ENCODE peak calls at places on chromosomes 7 and 10, in four cellular contexts. D, T, Q and W are unnamed samples.

GRCh38 chr7:77833136-77833535 is 34.6 kb downstream of the PHTF2 start:
- DNase-seq in Q (no peak), D (no peak), T (no peak), W (no peak)

GRCh38 chr7:117019287-117019686 is 66.0 kb downstream of the ST7 start:
- DNase-seq in D (no peak), Q (no peak), T (no peak), W (no peak)

GRCh38 chr10:12985347-12985746 is 16.2 kb downstream of the CCDC3 start:
- DNase-seq in T (no peak), Q (no peak), D (no peak), W (no peak)

GRCh38 chr10:115355162-115355760 is 262.1 kb downstream of the ATRNL1 start:
- DNase-seq in D (peak), Q (peak), T (peak), W (peak)

GRCh38 chr7:31540786-31541185 is 26.9 kb downstream of the ITPRID1 start:
- DNase-seq in T (no peak), Q (no peak), D (no peak), W (no peak)

GRCh38 chr7:52781250-52781649 is 254.2 kb upstream of the POM121L12 start:
- DNase-seq in Q (no peak), T (no peak), D (no peak), W (no peak)

GRCh38 chr7:149494738-149495368 is 2.8 kb downstream of the ZNF746 start:
- DNase-seq in D (peak), Q (no peak), T (no peak), W (no peak)

GRCh38 chr7:16007911-16008310 is 321.4 kb upstream of the MEOX2 start:
- DNase-seq in D (no peak), T (no peak), Q (no peak), W (no peak)

GRCh38 chr7:99623091-99623693 is 6.4 kb downstream of the ZSCAN25 start:
- DNase-seq in Q (no peak), T (no peak), D (no peak), W (no peak)

GRCh38 chr7:28418311-28418710 is 6.0 kb downstream of the CREB5 start:
- DNase-seq in D (no peak), T (no peak), Q (no peak), W (no peak)

GRCh38 chr7:15947749-15948148 is 261.3 kb upstream of the MEOX2 start:
- DNase-seq in T (no peak), D (no peak), Q (no peak), W (no peak)

GRCh38 chr10:71300555-71301370 is 18.3 kb upstream of the SLC29A3 start:
- DNase-seq in Q (no peak), T (no peak), D (no peak), W (no peak)

GRCh38 chr7:75639071-75639892 is 99.5 kb downstream of the HIP1 start:
- DNase-seq in Q (peak), D (peak), T (no peak), W (peak)

GRCh38 chr7:69374036-69374420 is 224.2 kb upstream of the AUTS2 start:
- DNase-seq in D (no peak), Q (no peak), T (no peak), W (no peak)

GRCh38 chr7:127066974-127067373 is 185.8 kb downstream of the GRM8 start:
- DNase-seq in T (no peak), D (no peak), Q (no peak), W (no peak)

GRCh38 chr7:13577566-13578145 is 411.8 kb downstream of the ETV1 start:
- DNase-seq in Q (no peak), T (no peak), D (no peak), W (no peak)

GRCh38 chr10:132882481-132882951 is 59.9 kb downstream of the CFAP46 start:
- DNase-seq in T (no peak), D (no peak), Q (no peak), W (no peak)

GRCh38 chr7:19114591-19114855 is 2.9 kb downstream of the TWIST1 start:
- DNase-seq in D (no peak), Q (no peak), T (no peak), W (no peak)

GRCh38 chr10:1552415-1552814 is 184.9 kb downstream of the ADARB2 start:
- DNase-seq in T (no peak), Q (no peak), D (no peak), W (no peak)

GRCh38 chr10:50373821-50374501 is 122.6 kb upstream of the ASAH2 start:
- DNase-seq in D (no peak), Q (no peak), T (no peak), W (no peak)

GRCh38 chr7:114086491-114086905 is 167.7 kb upstream of the PPP1R3A start:
- DNase-seq in D (no peak), T (no peak), Q (no peak), W (peak)

GRCh38 chr7:140249036-140249806 is 72.4 kb upstream of the KDM7A start:
- DNase-seq in D (no peak), Q (no peak), T (no peak), W (no peak)

GRCh38 chr7:73668103-73668937 is 689 bp downstream of the VPS37D start:
- DNase-seq in Q (peak), D (no peak), T (no peak), W (no peak)

GRCh38 chr7:140525741-140526140 is 46.4 kb upstream of the MKRN1 start:
- DNase-seq in T (no peak), Q (no peak), D (peak), W (peak)

GRCh38 chr10:132912685-132913558 is 29.4 kb downstream of the CFAP46 start:
- DNase-seq in T (no peak), D (no peak), Q (no peak), W (no peak)

GRCh38 chr10:930415-931325 is 835 bp downstream of the LARP4B start:
- DNase-seq in D (peak), Q (peak), T (no peak), W (peak)

GRCh38 chr7:4683043-4683883 is 1.2 kb downstream of the FOXK1 start:
- DNase-seq in D (peak), T (no peak), Q (peak), W (no peak)

GRCh38 chr10:109963439-109963838 is 40.1 kb upstream of the XPNPEP1 start:
- DNase-seq in Q (peak), T (no peak), D (no peak), W (no peak)

GRCh38 chr10:126905776-126906703 is 812 bp downstream of the DOCK1 start:
- DNase-seq in T (no peak), Q (peak), D (no peak), W (peak)

GRCh38 chr7:28473567-28474266 is 61.4 kb downstream of the CREB5 start:
- DNase-seq in Q (no peak), D (no peak), T (no peak), W (no peak)

GRCh38 chr10:62738916-62739315 is 65.6 kb upstream of the ADO start:
- DNase-seq in D (no peak), T (no peak), Q (no peak), W (no peak)

GRCh38 chr10:123139521-123140163 is 3.9 kb downstream of the HMX3 start:
- DNase-seq in D (peak), T (no peak), Q (no peak), W (no peak)

DNA sequence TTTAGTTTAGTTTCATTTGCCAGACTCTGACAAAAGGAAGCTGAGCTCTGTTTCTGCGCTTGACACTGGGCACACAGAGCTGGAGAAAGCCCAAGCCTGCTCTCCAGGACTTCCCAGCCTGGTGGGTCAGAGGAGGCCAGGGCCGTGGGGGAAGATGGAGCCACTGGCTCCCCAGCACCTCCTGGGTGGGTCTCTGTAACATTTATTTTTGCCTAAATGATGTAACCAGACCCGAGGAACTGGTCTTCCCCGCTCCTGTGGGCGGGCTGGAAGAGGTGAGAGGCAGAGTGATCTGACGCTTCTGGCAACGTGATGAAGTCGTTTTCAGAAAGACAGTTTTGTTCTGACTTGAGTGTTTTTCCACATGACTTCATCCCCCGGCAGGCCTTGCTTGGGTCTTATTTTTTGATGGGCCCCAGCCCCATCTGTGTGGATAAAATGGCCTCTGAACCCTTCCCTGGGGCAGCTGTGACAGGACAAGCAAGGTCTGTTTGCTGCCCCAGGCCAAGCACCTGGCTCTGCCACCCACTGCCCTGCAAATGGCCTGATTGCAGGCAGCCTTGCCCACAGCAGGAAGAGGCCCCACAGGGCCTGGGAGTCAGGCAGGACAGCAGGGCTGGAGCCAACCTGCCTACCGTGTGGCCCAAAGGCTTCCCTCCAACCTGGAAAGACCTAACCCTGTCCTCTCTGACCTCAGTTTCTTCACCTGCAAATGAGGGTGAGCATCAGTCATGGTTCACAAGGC is 304.9 kb upstream of the ZMIZ1 start:
- DNase-seq in Q (no peak), D (no peak), T (no peak), W (no peak)
- TF ChIP-seq FOXM1 in Q (no peak), D (no peak), T (no peak), W (no peak)

DNA sequence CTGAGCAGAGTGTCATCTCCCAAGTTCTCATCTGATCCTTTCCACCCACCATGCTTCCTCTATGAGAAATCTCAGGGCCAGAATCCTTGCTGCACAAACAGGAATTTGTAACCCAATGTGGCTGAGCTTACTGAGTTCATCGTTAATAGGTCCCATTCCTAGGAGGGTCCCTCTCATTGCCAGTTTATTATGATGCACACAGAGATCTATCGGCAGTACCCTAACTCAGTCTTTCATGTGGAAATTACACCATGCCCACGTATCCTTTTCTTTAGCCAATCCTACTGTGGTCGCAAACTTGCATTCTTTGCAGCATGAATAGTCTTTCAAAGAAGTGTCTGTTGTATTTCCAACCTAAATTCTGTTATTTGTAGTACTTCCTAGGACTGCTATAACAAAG is 12.1 kb downstream of the TMEM236 start:
- DNase-seq in T (no peak), D (no peak), Q (no peak), W (no peak)
- TF ChIP-seq FOXM1 in T (no peak), D (no peak), Q (no peak), W (no peak)

GRCh38 chr10:74347522-74347921 is 196.5 kb downstream of the ADK start:
- DNase-seq in T (no peak), D (no peak), Q (no peak), W (no peak)
- TF ChIP-seq FOXM1 in T (no peak), D (no peak), Q (no peak), W (no peak)

DNA sequence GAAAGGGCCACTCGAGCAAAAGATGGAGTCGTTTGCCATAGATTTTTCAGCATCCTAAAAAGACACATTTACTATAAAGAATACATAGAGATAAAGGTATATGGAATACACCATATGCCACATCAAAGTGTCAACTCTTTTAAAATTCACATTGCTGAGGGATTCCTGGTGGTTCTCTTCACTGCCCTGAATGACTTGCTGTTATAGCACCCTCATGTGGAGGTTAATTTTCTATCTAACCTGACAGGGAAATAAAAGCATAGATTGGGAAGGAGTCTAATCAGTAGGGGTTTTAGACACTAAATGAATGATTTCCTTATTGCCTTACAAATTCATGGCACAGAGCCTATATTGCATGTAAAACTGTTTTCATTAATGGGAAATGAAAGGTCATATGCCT is 25.9 kb downstream of the DNAH11 start:
- DNase-seq in D (peak), T (no peak), Q (peak), W (peak)
- TF ChIP-seq FOXM1 in D (no peak), T (no peak), Q (no peak), W (no peak)